ENCODE peak calls at places on chromosome 3, in six cellular contexts. J is H9, C is IMR-90, N is mesendoderm, V is mesenchymal stem cell, U is H1. Z is an unnamed sample.

GRCh38 chr3:100041328-100041749 is 73.0 kb downstream of the FILIP1L start:
- DNase-seq in U (no peak), V (peak), C (peak), J (no peak), N (peak), Z (no peak)

GRCh38 chr3:144106970-144107369 is 135.3 kb downstream of the DIPK2A start:
- DNase-seq in U (no peak), N (no peak), V (no peak), C (no peak), J (no peak), Z (no peak)

GRCh38 chr3:134367412-134367811 is 6.8 kb downstream of the AMOTL2 start:
- DNase-seq in J (no peak), V (no peak), N (no peak), U (no peak), C (no peak), Z (no peak)

GRCh38 chr3:73029321-73029796 is 32.1 kb upstream of the EBLN2 start:
- DNase-seq in N (peak), C (peak), U (no peak), V (peak), J (no peak), Z (no peak)

GRCh38 chr3:140096037-140096436 is 161.1 kb downstream of the CLSTN2 start:
- DNase-seq in C (no peak), J (no peak), U (no peak), V (no peak), N (no peak), Z (no peak)

GRCh38 chr3:143613226-143613625 is 235.0 kb downstream of the SLC9A9 start:
- DNase-seq in C (no peak), V (no peak), N (no peak), J (no peak), U (no peak), Z (no peak)

GRCh38 chr3:187743195-187744141 is 1.8 kb downstream of the BCL6 start:
- DNase-seq in U (no peak), J (no peak), C (peak), N (peak), V (peak), Z (no peak)

GRCh38 chr3:58066842-58067241 is 58.6 kb downstream of the FLNB start:
- DNase-seq in N (no peak), U (no peak), C (peak), J (no peak), V (no peak), Z (no peak)

GRCh38 chr3:42229942-42230688 is 35.9 kb downstream of the CCK start:
- DNase-seq in V (peak), N (peak), J (peak), C (peak), U (no peak), Z (peak)

GRCh38 chr3:55491296-55491816 is 4.2 kb upstream of the WNT5A start:
- DNase-seq in N (no peak), C (peak), V (peak), J (no peak), U (no peak), Z (no peak)

GRCh38 chr3:197050511-197050910 is 20.9 kb upstream of the MELTF start:
- DNase-seq in U (no peak), C (no peak), N (no peak), J (no peak), V (no peak), Z (no peak)

GRCh38 chr3:46490338-46491084 is 7.3 kb upstream of the RTP3 start:
- DNase-seq in C (peak), V (peak), J (peak), U (no peak), N (no peak), Z (no peak)

GRCh38 chr3:71690222-71690821 is 34.9 kb downstream of the EIF4E3 start:
- DNase-seq in U (no peak), J (no peak), V (peak), C (peak), N (peak), Z (no peak)

DNA sequence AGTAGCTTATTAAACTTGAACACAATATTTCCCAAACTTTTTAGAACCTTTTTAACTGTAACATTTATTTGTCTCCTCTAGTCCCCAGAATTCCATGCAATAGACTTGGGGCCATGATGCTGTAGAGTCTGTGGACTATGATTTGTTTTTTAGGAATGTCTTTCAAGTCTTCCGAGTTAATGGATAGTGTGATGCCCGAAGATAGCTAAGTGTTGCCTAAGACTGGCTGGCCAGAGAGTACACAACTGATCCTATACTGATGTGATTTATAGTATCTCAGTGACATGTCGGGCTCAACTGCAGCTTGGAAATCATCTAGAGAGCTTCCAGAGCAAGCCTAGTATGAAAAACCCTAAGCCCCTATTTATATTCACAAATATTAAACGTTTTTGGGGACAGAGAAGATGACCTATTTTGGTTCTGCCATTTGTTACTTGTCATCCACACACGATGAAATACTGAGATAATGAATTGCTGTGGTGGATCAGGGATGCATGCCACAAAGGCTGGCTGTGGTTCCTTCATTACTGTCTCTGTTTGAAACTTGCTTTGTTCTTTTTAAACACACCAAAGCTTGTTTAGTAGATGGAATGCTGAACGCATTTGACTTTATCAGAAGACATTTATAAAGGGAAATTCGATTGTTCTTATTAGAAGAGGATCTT is 507.4 kb downstream of the TAFA4 start:
- DNase-seq in C (no peak), N (peak), V (peak), U (no peak), J (no peak), Z (no peak)
- H2BK15ac ChIP-seq in C (no peak), N (no peak), V (no peak), U (no peak), J (no peak), Z (no peak)

DNA sequence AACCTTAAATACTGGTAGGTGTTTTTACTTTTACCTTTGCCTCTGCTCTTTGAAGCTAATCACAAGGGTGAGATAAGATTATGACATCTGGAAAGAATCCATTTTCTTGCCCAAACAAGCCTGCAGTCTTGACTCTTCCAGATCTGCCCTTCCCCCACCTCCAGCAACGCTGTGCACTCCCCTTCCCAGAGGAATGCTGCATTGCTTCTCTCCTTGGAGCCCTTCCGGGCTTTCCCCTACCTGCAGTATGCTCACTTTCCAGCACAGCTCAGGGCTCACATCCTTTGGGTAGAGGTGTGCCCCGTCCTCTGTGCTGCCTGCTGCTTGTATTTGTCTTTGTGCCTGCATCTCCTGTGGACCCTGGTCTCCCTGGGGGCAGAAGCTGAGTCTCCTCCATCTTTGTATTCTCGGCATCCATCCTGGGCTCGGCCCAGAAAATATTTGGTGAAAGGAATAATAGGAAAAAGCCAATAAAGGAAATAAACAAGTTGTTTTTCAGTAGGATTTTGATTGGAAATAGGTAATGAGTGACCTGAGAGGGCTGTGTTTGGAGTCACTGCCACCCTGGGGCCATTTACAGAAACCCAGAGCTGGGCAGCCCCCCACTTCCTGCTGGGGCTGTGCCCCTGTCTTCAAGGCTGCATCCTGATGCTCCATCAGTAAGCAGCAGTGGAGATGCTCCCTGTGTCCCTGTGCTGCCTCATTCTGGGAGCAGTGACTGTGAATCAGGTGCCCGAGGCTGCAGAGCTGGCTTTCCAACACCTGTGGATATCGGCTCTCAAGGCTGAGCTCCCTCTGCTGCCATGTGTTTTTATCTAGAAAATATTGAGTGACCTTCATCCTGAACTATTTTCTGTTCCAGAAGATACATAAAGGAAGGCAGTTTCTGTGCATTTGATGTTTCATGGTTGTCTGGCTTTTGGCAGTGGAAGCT is 117.5 kb downstream of the EEFSEC start:
- DNase-seq in C (no peak), N (peak), V (no peak), J (peak), U (no peak), Z (no peak)
- H4K8ac ChIP-seq in C (no peak), N (no peak), V (no peak), J (no peak), U (no peak), Z (no peak)

GRCh38 chr3:36175916-36176461 is 204.3 kb upstream of the STAC start:
- DNase-seq in J (no peak), N (peak), U (no peak), V (no peak), C (no peak), Z (no peak)
- H2BK15ac ChIP-seq in J (no peak), N (no peak), U (no peak), V (no peak), C (no peak), Z (no peak)

DNA sequence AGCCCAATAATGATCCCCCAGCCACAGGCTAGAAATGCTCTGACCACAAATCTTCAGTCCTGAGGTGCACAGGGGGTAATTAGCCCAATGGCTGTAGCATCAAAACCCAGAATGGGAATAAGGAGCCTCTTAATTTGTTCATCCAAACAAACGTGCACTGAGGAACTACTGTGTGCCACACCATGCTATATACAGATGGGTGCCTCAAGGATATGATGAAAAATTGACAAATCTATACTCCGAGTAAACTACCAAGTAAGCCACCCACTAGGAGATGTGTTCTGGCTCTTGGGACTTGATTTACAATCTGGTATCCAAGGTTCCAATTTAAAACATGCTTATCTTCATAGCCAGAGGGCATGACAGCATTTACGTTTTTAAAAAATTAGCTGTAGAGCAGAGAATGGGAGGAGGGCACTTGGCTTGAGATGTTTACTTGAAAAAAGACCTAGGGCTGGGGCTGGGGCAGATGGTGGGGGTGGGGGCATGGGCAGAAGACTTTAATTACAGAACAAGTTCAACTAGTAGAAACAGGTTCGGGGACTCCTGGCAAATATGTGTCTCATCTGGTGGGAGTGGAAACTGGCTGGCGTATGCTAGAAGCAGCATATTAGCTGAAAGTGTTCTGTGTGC is 9.3 kb upstream of the ARHGEF3 start:
- DNase-seq in C (no peak), U (no peak), J (no peak), V (no peak), N (no peak), Z (no peak)
- H4K8ac ChIP-seq in C (no peak), U (no peak), J (no peak), V (no peak), N (no peak), Z (no peak)

GRCh38 chr3:16743276-16743675 is 138.1 kb upstream of the DAZL start:
- DNase-seq in U (no peak), J (no peak), C (no peak), N (no peak), V (no peak), Z (no peak)
- H2BK15ac ChIP-seq in U (no peak), J (no peak), C (no peak), N (no peak), V (no peak), Z (no peak)

Z was measured in neuronal stem cell.